ENCODE peak calls at places on chromosomes 4 and X, in ten cellular contexts. O, E, D, C, P, V, Z, F, G and T are unnamed samples.

GRCh38 chrX:24260827-24261550 is 52.9 kb downstream of the SUPT20HL2 start:
- DNase-seq in O (peak), F (no peak), P (peak), G (no peak), C (no peak), V (no peak), D (peak), E (no peak), Z (no peak), T (peak)

GRCh38 chr4:105140684-105141490 is 5.8 kb upstream of the TET2 start:
- DNase-seq in F (peak), P (no peak), Z (peak), C (no peak), V (peak), O (peak), G (no peak), E (peak), D (peak), T (peak)

GRCh38 chrX:111585337-111585736 is 73.9 kb downstream of the SERTM2 start:
- DNase-seq in O (no peak), P (no peak), V (no peak), F (no peak), D (no peak), Z (no peak), E (no peak), C (no peak), G (no peak), T (no peak)

GRCh38 chr4:93029774-93030173 is 726.0 kb downstream of the GRID2 start:
- DNase-seq in D (no peak), Z (no peak), G (no peak), C (no peak), V (no peak), O (no peak), F (no peak), P (no peak), E (no peak), T (no peak)

GRCh38 chr4:142551513-142552280 is 294.4 kb downstream of the INPP4B start:
- DNase-seq in G (no peak), D (no peak), P (no peak), O (no peak), F (peak), Z (no peak), V (no peak), C (no peak), E (no peak), T (no peak)

GRCh38 chrX:84047339-84047738 is 140.7 kb downstream of the RPS6KA6 start:
- DNase-seq in P (no peak), G (no peak), D (no peak), O (no peak), V (no peak), F (no peak), C (no peak), Z (no peak), E (no peak), T (no peak)

GRCh38 chrX:79573760-79574159 is 206.6 kb upstream of the ITM2A start:
- DNase-seq in D (no peak), F (no peak), G (no peak), P (no peak), O (no peak), C (no peak), Z (no peak), E (no peak), V (no peak), T (no peak)

GRCh38 chr4:97560009-97560408 is 583.3 kb downstream of the STPG2 start:
- DNase-seq in P (no peak), E (no peak), G (no peak), C (no peak), V (no peak), D (no peak), Z (no peak), F (no peak), O (no peak), T (no peak)

GRCh38 chr4:153974452-153974851 is 185.6 kb upstream of the SFRP2 start:
- DNase-seq in E (no peak), O (no peak), P (no peak), V (no peak), G (no peak), F (no peak), Z (no peak), D (no peak), C (no peak), T (no peak)

GRCh38 chr4:152850377-152850776 is 70.6 kb downstream of the ARFIP1 start:
- DNase-seq in G (no peak), O (peak), F (no peak), E (no peak), C (no peak), P (peak), V (no peak), Z (no peak), D (peak), T (peak)

GRCh38 chr4:4481394-4482000 is 60.4 kb downstream of the STX18 start:
- DNase-seq in D (no peak), Z (no peak), C (no peak), V (no peak), P (no peak), G (no peak), F (no peak), E (no peak), O (no peak), T (no peak)

GRCh38 chr4:60195256-60195655 is 1004.9 kb upstream of the ADGRL3 start:
- DNase-seq in O (no peak), C (no peak), G (no peak), V (no peak), D (no peak), Z (no peak), E (no peak), F (no peak), P (no peak), T (no peak)

GRCh38 chr4:16199132-16199531 is 27.1 kb downstream of the TAPT1 start:
- DNase-seq in F (peak), D (no peak), Z (no peak), P (peak), E (no peak), O (peak), C (no peak), V (peak), G (no peak), T (peak)

GRCh38 chrX:11261260-11261659 is 32.0 kb upstream of the AMELX start:
- DNase-seq in V (no peak), C (no peak), F (no peak), G (peak), O (no peak), D (no peak), E (no peak), Z (peak), P (peak), T (no peak)

GRCh38 chr4:85776579-85776978 is 301.6 kb downstream of the ARHGAP24 start:
- DNase-seq in C (no peak), O (no peak), D (no peak), V (no peak), Z (no peak), E (no peak), G (no peak), P (peak), F (no peak), T (no peak)

GRCh38 chr4:5988086-5988845 is 30.0 kb downstream of the C4orf50 start:
- DNase-seq in V (no peak), P (no peak), F (no peak), D (no peak), C (no peak), E (no peak), Z (no peak), O (no peak), G (no peak), T (no peak)

GRCh38 chr4:153530284-153530995 is 64.3 kb downstream of the TMEM131L start:
- DNase-seq in G (no peak), C (no peak), V (no peak), E (no peak), O (no peak), Z (no peak), D (no peak), F (no peak), P (no peak), T (no peak)

GRCh38 chr4:73599182-73599581 is 21.1 kb downstream of the RASSF6 start:
- DNase-seq in E (no peak), O (peak), G (peak), C (no peak), F (no peak), V (peak), P (peak), Z (peak), D (peak), T (peak)

GRCh38 chrX:39261446-39262147 is 460.3 kb downstream of the MID1IP1 start:
- DNase-seq in P (no peak), E (no peak), G (no peak), F (no peak), V (peak), D (peak), C (no peak), O (peak), Z (peak), T (peak)

GRCh38 chrX:45424341-45424740 is 223.7 kb upstream of the DIPK2B start:
- DNase-seq in E (no peak), V (no peak), Z (no peak), O (no peak), C (no peak), D (no peak), P (no peak), G (peak), F (no peak), T (no peak)

GRCh38 chr4:86544313-86544966 is 49.7 kb upstream of the PTPN13 start:
- DNase-seq in V (no peak), C (no peak), Z (no peak), P (no peak), O (no peak), G (no peak), E (no peak), F (no peak), D (no peak), T (no peak)

GRCh38 chrX:132171478-132171877 is 43.7 kb upstream of the FRMD7 start:
- DNase-seq in D (no peak), Z (no peak), P (peak), F (no peak), E (no peak), C (no peak), G (no peak), O (peak), V (peak), T (no peak)